ENCODE peak calls at places on chromosomes 12 and 14, in eight cellular contexts. C is spleen, V is iPS DF 6.9, K is fibroblast of lung, W is hepatocyte, Q is BE2C, S is neural progenitor cell, N is upper lobe of right lung. H is an unnamed sample.

GRCh38 chr12:50934371-50934851 is 17.9 kb upstream of the HIGD1C start:
- DNase-seq in C (no peak), V (no peak), K (peak; percentile 25), W (no peak), Q (no peak), S (no peak), N (no peak), H (no peak)

GRCh38 chr12:114657597-114657920 is 26.4 kb downstream of the TBX3 start:
- DNase-seq in C (no peak), V (no peak), K (no peak), W (no peak), Q (no peak), S (no peak), N (no peak), H (no peak)

GRCh38 chr12:116204169-116204568 is 73.3 kb downstream of the MED13L start:
- DNase-seq in C (no peak), V (no peak), K (no peak), W (no peak), Q (no peak), S (no peak), N (no peak), H (no peak)

GRCh38 chr12:108633534-108634224 is at the start of gene SELPLG:
- DNase-seq in C (peak; percentile 98), V (no peak), K (no peak), W (no peak), Q (no peak), S (no peak), N (peak; percentile 94), H (peak; percentile 73)

GRCh38 chr12:90027889-90028570 is 319.4 kb upstream of the ATP2B1 start:
- DNase-seq in C (no peak), V (no peak), K (no peak), W (no peak), Q (peak; percentile 58), S (no peak), N (no peak), H (no peak)

GRCh38 chr12:124248862-124249825 is 45.7 kb upstream of the RFLNA start:
- DNase-seq in C (no peak), V (no peak), K (peak; percentile 56), W (no peak), Q (no peak), S (no peak), N (peak; percentile 44), H (no peak)

GRCh38 chr14:51535443-51536044 is 116.2 kb upstream of the FRMD6 start:
- DNase-seq in C (no peak), V (no peak), K (no peak), W (no peak), Q (no peak), S (no peak), N (no peak), H (no peak)

GRCh38 chr14:69048456-69048855 is 69.4 kb upstream of the ACTN1 start:
- DNase-seq in C (no peak), V (no peak), K (peak; percentile 18), W (peak; percentile 48), Q (peak; percentile 59), S (no peak), N (no peak), H (no peak)

GRCh38 chr12:110577717-110578521 is 5.2 kb downstream of the PPTC7 start:
- DNase-seq in C (no peak), V (no peak), K (peak; percentile 91), W (peak; percentile 14), Q (no peak), S (no peak), N (no peak), H (no peak)

GRCh38 chr14:58607571-58608317 is 30.0 kb upstream of the DACT1 start:
- DNase-seq in C (no peak), V (no peak), K (peak; percentile 29), W (no peak), Q (no peak), S (no peak), N (no peak), H (no peak)

GRCh38 chr14:75283162-75283883 is 4.7 kb downstream of the FOS start:
- DNase-seq in C (peak; percentile 76), V (no peak), K (peak; percentile 67), W (peak; percentile 84), Q (no peak), S (no peak), N (no peak), H (peak; percentile 92)

GRCh38 chr14:58919262-58919661 is 269.2 kb upstream of the DAAM1 start:
- DNase-seq in C (no peak), V (no peak), K (no peak), W (no peak), Q (no peak), S (peak; percentile 27), N (no peak), H (no peak)

GRCh38 chr12:4540633-4541032 is 1.9 kb downstream of the RAD51AP1 start:
- DNase-seq in C (no peak), V (no peak), K (no peak), W (no peak), Q (no peak), S (no peak), N (no peak), H (no peak)
- H3K4me1 ChIP-seq in C (peaks cover 47% of the 10 kb centered on the region), V (no peaks in the 10 kb centered on the region), K (peaks cover 2% of the 10 kb centered on the region), W (no peaks in the 10 kb centered on the region), Q (no peaks in the 10 kb centered on the region), S (peaks cover 24% of the 10 kb centered on the region), N (peaks cover 16% of the 10 kb centered on the region), H (peaks cover 18% of the 10 kb centered on the region)

DNA sequence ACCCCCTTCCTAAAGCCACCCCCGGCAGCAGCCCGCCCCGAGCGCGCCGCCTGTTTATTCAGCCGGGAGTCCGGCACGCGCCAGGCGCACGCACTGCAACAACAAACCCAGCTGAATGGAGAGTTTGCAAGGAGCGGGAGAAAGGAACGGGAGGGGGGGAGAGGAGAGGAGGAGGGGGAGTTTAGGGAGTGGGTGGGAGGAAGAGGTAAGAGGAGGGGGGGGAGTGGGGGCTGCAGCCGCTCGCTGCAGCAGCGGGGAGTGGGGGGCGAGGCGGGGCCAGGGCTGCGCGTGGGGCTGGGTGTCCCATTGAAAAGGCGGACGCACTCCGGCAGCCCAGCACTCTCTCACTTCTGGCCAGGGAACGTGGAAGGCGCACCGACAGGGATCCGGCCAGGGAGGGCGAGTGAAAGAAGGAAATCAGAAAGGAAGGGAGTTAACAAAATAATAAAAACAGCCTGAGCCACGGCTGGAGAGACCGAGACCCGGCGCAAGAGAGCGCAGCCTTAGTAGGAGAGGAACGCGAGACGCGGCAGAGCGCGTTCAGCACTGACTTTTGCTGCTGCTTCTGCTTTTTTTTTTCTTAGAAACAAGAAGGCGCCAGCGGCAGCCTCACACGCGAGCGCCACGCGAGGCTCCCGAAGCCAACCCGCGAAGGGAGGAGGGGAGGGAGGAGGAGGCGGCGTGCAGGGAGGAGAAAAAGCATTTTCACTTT is at the start of gene ASCL1:
- DNase-seq in C (no peak), V (no peak), K (peak; percentile 18), W (peak; percentile 44), Q (peak; percentile 95), S (peak; percentile 71), N (no peak), H (no peak)
- H3K4me3 ChIP-seq in C (peak within 1 kb of the TSS; percentile 40), V (peak within 1 kb of the TSS; percentile 33), K (no peak within 1 kb of the TSS), W (peak within 1 kb of the TSS; percentile 45), Q (peak within 1 kb of the TSS; percentile 95), S (peak within 1 kb of the TSS; percentile 65), N (peak within 1 kb of the TSS; percentile 37), H (peak within 1 kb of the TSS; percentile 21)

GRCh38 chr12:14883663-14884062 is 2.0 kb downstream of the MGP start:
- DNase-seq in C (no peak), V (no peak), K (peak; percentile 39), W (no peak), Q (no peak), S (no peak), N (no peak), H (no peak)

GRCh38 chr12:14880890-14881453 is 4.7 kb downstream of the MGP start:
- DNase-seq in C (no peak), V (no peak), K (no peak), W (no peak), Q (no peak), S (no peak), N (no peak), H (no peak)

GRCh38 chr12:14885718-14886201 is at the start of gene MGP:
- DNase-seq in C (no peak), V (no peak), K (peak; percentile 77), W (peak; percentile 37), Q (peak; percentile 36), S (no peak), N (no peak), H (peak; percentile 82)

GRCh38 chr12:14886271-14886670 is 617 bp upstream of the MGP start:
- DNase-seq in C (no peak), V (no peak), K (no peak), W (no peak), Q (no peak), S (no peak), N (no peak), H (no peak)

GRCh38 chr12:14884458-14884878 is 1.2 kb downstream of the MGP start:
- DNase-seq in C (peak; percentile 91), V (no peak), K (peak; percentile 83), W (peak; percentile 62), Q (peak; percentile 74), S (no peak), N (peak; percentile 79), H (peak; percentile 91)
- H3K4me1 ChIP-seq in C (peaks cover 43% of the 10 kb centered on the region), V (no peaks in the 10 kb centered on the region), K (peaks cover 6% of the 10 kb centered on the region), W (no peaks in the 10 kb centered on the region), Q (peaks cover 13% of the 10 kb centered on the region), S (no peaks in the 10 kb centered on the region), N (peaks cover 13% of the 10 kb centered on the region), H (peaks cover 21% of the 10 kb centered on the region)

GRCh38 chr12:46265734-46266133 is 3.1 kb downstream of the SLC38A1 start:
- DNase-seq in C (no peak), V (no peak), K (no peak), W (no peak), Q (no peak), S (no peak), N (no peak), H (no peak)

GRCh38 chr12:46265102-46265501 is 3.7 kb downstream of the SLC38A1 start:
- DNase-seq in C (no peak), V (no peak), K (no peak), W (no peak), Q (no peak), S (no peak), N (no peak), H (no peak)

GRCh38 chr12:46261658-46262057 is 7.2 kb downstream of the SLC38A1 start:
- DNase-seq in C (no peak), V (no peak), K (no peak), W (no peak), Q (no peak), S (no peak), N (no peak), H (no peak)

GRCh38 chr12:46264057-46264456 is 4.8 kb downstream of the SLC38A1 start:
- DNase-seq in C (no peak), V (no peak), K (peak; percentile 40), W (no peak), Q (no peak), S (no peak), N (no peak), H (no peak)

DNA sequence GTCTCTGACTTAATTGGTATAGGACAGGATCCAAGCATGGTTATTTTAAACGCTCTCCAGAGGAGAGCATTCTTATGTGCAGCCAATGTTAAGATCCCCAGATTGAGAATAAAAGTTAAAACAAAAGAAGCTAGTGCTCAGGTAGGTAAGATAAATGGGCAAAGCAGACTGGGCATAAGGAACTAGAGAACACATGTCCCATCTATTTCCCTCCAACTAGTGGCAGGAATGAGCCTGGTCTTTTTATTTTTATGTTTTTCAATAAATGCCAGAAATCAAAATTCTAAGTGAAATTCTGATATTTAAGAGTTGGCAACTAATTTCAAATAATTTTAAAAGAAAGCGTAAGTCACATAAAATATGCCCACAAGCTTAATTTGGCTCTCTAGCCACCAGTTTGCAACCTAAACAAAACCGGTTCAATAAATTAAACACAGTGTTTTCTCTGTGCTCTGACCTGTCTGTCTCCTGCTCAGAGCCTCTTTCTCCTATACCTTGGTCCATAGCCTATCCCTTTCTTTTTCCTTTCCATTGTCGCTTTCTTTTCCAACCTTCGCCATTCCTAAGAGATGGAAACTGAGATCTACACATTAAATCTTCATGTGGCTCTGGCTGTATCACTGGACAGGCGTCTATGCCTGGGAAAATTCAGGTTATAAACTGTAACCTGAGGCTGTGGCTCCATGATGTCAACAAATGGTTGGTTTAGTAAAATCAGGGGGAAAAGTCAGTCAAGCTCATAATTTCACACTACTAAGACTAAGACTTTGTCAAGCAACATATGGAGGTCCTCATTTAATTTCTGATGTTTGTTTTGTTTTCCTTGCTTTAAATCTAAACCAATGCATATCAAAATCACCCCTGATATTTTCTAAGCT is 5.5 kb downstream of the SLC38A1 start:
- DNase-seq in C (no peak), V (no peak), K (peak; percentile 6), W (no peak), Q (no peak), S (no peak), N (no peak), H (no peak)
- H3K4me3 ChIP-seq in C (no peak overlapping the region), V (no peak overlapping the region), K (no peak overlapping the region), W (no peak overlapping the region), Q (no peak overlapping the region), S (peak overlapping the region; percentile 9), N (no peak overlapping the region), H (no peak overlapping the region)

H was measured in right atrium auricular region.